ENCODE peak calls at places on chromosome 6, in nine cellular contexts. H is head of caudate nucleus; L is omental fat pad; M is H7; B is pancreas; X is K562; A is renal cortical epithelial cell; Z is stimulated activated CD8-positive, alpha-beta memory T cell treated with anti-CD3 and anti-CD28 coated beads, Interleukin-15, amount 100 ng/mL, for 1 hour; Q is fibroblast of lung. R is an unnamed sample.

GRCh38 chr6:33714385-33715040 is 3.0 kb upstream of the UQCC2 start:
- DNase-seq in M (no peak), A (no peak), L (no peak), Q (no peak), X (no peak), H (no peak), B (no peak), Z (no peak), R (no peak)

GRCh38 chr6:150549577-150550184 is 50.0 kb upstream of the PLEKHG1 start:
- DNase-seq in Z (no peak), H (no peak), B (no peak), A (peak), X (no peak), L (no peak), M (no peak), Q (peak), R (no peak)

GRCh38 chr6:164410017-164410416 is 899.4 kb downstream of the C6orf118 start:
- DNase-seq in A (no peak), H (no peak), X (no peak), B (no peak), L (no peak), Q (no peak), Z (no peak), M (no peak), R (no peak)

GRCh38 chr6:24982231-24982630 is 46.5 kb upstream of the RIPOR2 start:
- DNase-seq in H (no peak), B (no peak), M (no peak), X (no peak), A (peak), Q (peak), Z (no peak), L (no peak), R (no peak)

GRCh38 chr6:10256113-10256690 is 158.7 kb downstream of the TFAP2A start:
- DNase-seq in X (peak), H (no peak), Q (no peak), B (no peak), L (no peak), Z (no peak), A (no peak), M (no peak), R (no peak)

GRCh38 chr6:41707565-41708200 is 27.7 kb downstream of the TFEB start:
- DNase-seq in B (no peak), A (no peak), L (no peak), X (no peak), M (no peak), Z (no peak), H (no peak), Q (no peak), R (no peak)

GRCh38 chr6:53793318-53793975 is 1.4 kb upstream of the LRRC1 start:
- DNase-seq in M (peak), Q (peak), X (no peak), Z (no peak), H (peak), A (peak), L (no peak), B (peak), R (peak)

GRCh38 chr6:46262928-46263708 is 92.3 kb upstream of the ENPP5 start:
- DNase-seq in Q (no peak), L (no peak), M (no peak), X (no peak), Z (no peak), B (no peak), H (no peak), A (no peak), R (no peak)

GRCh38 chr6:3752538-3753227 is 1.2 kb upstream of the PXDC1 start:
- DNase-seq in A (no peak), L (no peak), Q (no peak), H (no peak), Z (no peak), B (no peak), X (no peak), M (peak), R (no peak)

GRCh38 chr6:139533573-139534471 is 159.4 kb upstream of the CITED2 start:
- DNase-seq in Q (peak), X (peak), M (no peak), A (peak), B (peak), L (no peak), Z (no peak), H (no peak), R (peak)

GRCh38 chr6:39790772-39791171 is 1.4 kb upstream of the DAAM2 start:
- DNase-seq in Z (no peak), L (no peak), M (peak), Q (peak), X (no peak), H (peak), A (peak), B (peak), R (no peak)

GRCh38 chr6:127841811-127842210 is 59.0 kb downstream of the THEMIS start:
- DNase-seq in A (no peak), X (no peak), Q (peak), H (no peak), Z (no peak), B (no peak), L (no peak), M (no peak), R (no peak)

GRCh38 chr6:14883921-14884320 is 361.9 kb upstream of the JARID2 start:
- DNase-seq in M (peak), Z (no peak), A (no peak), X (peak), H (no peak), B (no peak), Q (peak), L (no peak), R (no peak)

GRCh38 chr6:26045046-26045938 is 41.9 kb upstream of the HFE start:
- DNase-seq in L (peak), H (peak), Q (peak), A (peak), Z (no peak), M (no peak), B (peak), X (no peak), R (peak)

GRCh38 chr6:95948324-95948723 is 67.5 kb upstream of the FUT9 start:
- DNase-seq in X (no peak), H (no peak), Q (no peak), Z (no peak), A (no peak), M (no peak), B (no peak), L (no peak), R (no peak)

GRCh38 chr6:168527451-168528210 is 86.6 kb downstream of the SMOC2 start:
- DNase-seq in X (no peak), Q (peak), L (no peak), A (no peak), Z (no peak), H (no peak), M (no peak), B (no peak), R (no peak)

GRCh38 chr6:52020961-52021570 is 66.3 kb downstream of the PKHD1 start:
- DNase-seq in B (no peak), L (no peak), M (no peak), A (peak), H (no peak), Z (no peak), Q (peak), X (peak), R (peak)

GRCh38 chr6:144156991-144157390 is 6.7 kb downstream of the STX11 start:
- DNase-seq in Q (no peak), L (no peak), B (no peak), Z (no peak), M (peak), A (no peak), H (no peak), X (no peak), R (no peak)

GRCh38 chr6:142802124-142802523 is 142.9 kb downstream of the HIVEP2 start:
- DNase-seq in H (no peak), A (peak), Z (no peak), M (no peak), Q (peak), L (no peak), X (no peak), B (no peak), R (peak)

GRCh38 chr6:14222956-14223355 is 105.4 kb downstream of the CD83 start:
- DNase-seq in Q (no peak), L (no peak), A (no peak), B (no peak), X (no peak), Z (no peak), H (no peak), M (no peak), R (no peak)

GRCh38 chr6:168041928-168042327 is 37.1 kb downstream of the FRMD1 start:
- DNase-seq in L (no peak), A (no peak), X (no peak), M (no peak), B (no peak), Z (no peak), Q (no peak), H (no peak), R (no peak)

GRCh38 chr6:17638212-17638611 is 38.1 kb downstream of the FAM8A1 start:
- DNase-seq in L (no peak), Z (no peak), X (no peak), H (no peak), A (no peak), Q (no peak), B (no peak), M (no peak), R (no peak)

GRCh38 chr6:73782911-73783310 is 86.9 kb downstream of the CD109 start:
- DNase-seq in A (peak), M (no peak), Q (no peak), B (no peak), H (no peak), Z (no peak), X (no peak), L (no peak), R (no peak)

GRCh38 chr6:31794294-31794865 is 1.2 kb downstream of the VARS1 start:
- DNase-seq in H (no peak), B (no peak), Z (no peak), L (no peak), X (peak), Q (peak), A (peak), M (peak), R (peak)

GRCh38 chr6:34391023-34391485 is 1.4 kb downstream of the NUDT3 start:
- DNase-seq in Z (no peak), B (peak), X (peak), M (peak), Q (peak), L (no peak), A (peak), H (no peak), R (peak)

GRCh38 chr6:141033101-141033500 is 1099.6 kb upstream of the GJE1 start:
- DNase-seq in A (peak), M (no peak), B (no peak), X (no peak), H (no peak), Z (no peak), L (no peak), Q (peak), R (no peak)

GRCh38 chr6:90406142-90406794 is 109.6 kb upstream of the BACH2 start:
- DNase-seq in Z (no peak), M (no peak), B (no peak), L (no peak), H (no peak), A (peak), Q (peak), X (peak), R (peak)

GRCh38 chr6:54717849-54718455 is 128.6 kb upstream of the FAM83B start:
- DNase-seq in Z (peak), L (peak), Q (peak), M (peak), H (peak), X (peak), B (peak), A (peak), R (peak)

GRCh38 chr6:16683524-16684194 is 77.6 kb downstream of the ATXN1 start:
- DNase-seq in L (no peak), Q (peak), A (peak), H (no peak), B (peak), X (no peak), Z (no peak), M (no peak), R (peak)

GRCh38 chr6:31356946-31357466 is at the start of gene HLA-B:
- DNase-seq in H (peak), Z (no peak), B (peak), X (peak), L (peak), A (peak), Q (peak), M (peak), R (peak)